ENCODE peak calls at places on chromosome 1, in four cellular contexts. F is HepG2, K is H1, E is GM12878. U is an unnamed sample.

GRCh38 chr1:189151361-189151760 is 1326.3 kb downstream of the BRINP3 start:
- DNase-seq in F (no peak), K (no peak), E (no peak), U (no peak)

GRCh38 chr1:203627819-203628184 is 1.2 kb downstream of the ATP2B4 start:
- DNase-seq in F (no peak), K (no peak), E (no peak), U (no peak)

GRCh38 chr1:150619576-150620509 is 9.6 kb downstream of the ENSA start:
- DNase-seq in F (no peak), K (no peak), E (no peak), U (no peak)

GRCh38 chr1:8875216-8875861 is 3.1 kb downstream of the ENO1 start:
- DNase-seq in F (no peak), K (no peak), E (no peak), U (no peak)

GRCh38 chr1:227315500-227316346 is 2.6 kb downstream of the CDC42BPA start:
- DNase-seq in F (peak; percentile 79), K (no peak), E (no peak), U (no peak)

GRCh38 chr1:69433073-69433472 is 134.6 kb upstream of the LRRC7 start:
- DNase-seq in F (no peak), K (no peak), E (no peak), U (no peak)

GRCh38 chr1:94322696-94323095 is 85.3 kb upstream of the ARHGAP29 start:
- DNase-seq in F (no peak), K (no peak), E (no peak), U (no peak)

GRCh38 chr1:74406780-74407179 is 105.6 kb downstream of the LRRC53 start:
- DNase-seq in F (no peak), K (no peak), E (no peak), U (no peak)

GRCh38 chr1:177432897-177433296 is 262.1 kb downstream of the BRINP2 start:
- DNase-seq in F (no peak), K (no peak), E (no peak), U (no peak)

GRCh38 chr1:241635556-241636179 is 4.5 kb downstream of the CHML start:
- DNase-seq in F (no peak), K (no peak), E (no peak), U (no peak)

GRCh38 chr1:9120312-9120958 is 8.5 kb downstream of the GPR157 start:
- DNase-seq in F (no peak), K (no peak), E (no peak), U (no peak)

GRCh38 chr1:4699724-4700301 is 45.4 kb downstream of the AJAP1 start:
- DNase-seq in F (no peak), K (no peak), E (no peak), U (no peak)

GRCh38 chr1:4696753-4697152 is 42.3 kb downstream of the AJAP1 start:
- DNase-seq in F (no peak), K (no peak), E (no peak), U (no peak)

GRCh38 chr1:4697801-4698200 is 43.4 kb downstream of the AJAP1 start:
- DNase-seq in F (no peak), K (no peak), E (no peak), U (no peak)

GRCh38 chr1:4700801-4701200 is 46.4 kb downstream of the AJAP1 start:
- DNase-seq in F (no peak), K (no peak), E (no peak), U (no peak)

GRCh38 chr1:4698911-4699310 is 44.5 kb downstream of the AJAP1 start:
- DNase-seq in F (no peak), K (no peak), E (no peak), U (no peak)
- H3K9me3 ChIP-seq in F (no peaks in the 10 kb centered on the region), K (no peaks in the 10 kb centered on the region), E (no peaks in the 10 kb centered on the region), U (no peaks in the 10 kb centered on the region)

GRCh38 chr1:10308001-10308400 is 90.9 kb upstream of the PGD start:
- DNase-seq in F (no peak), K (no peak), E (no peak), U (no peak)
- H3K4me1 ChIP-seq in F (no peaks in the 10 kb centered on the region), K (no peaks in the 10 kb centered on the region), E (no peaks in the 10 kb centered on the region), U (no peaks in the 10 kb centered on the region)

GRCh38 chr1:215502081-215502480 is 65.0 kb upstream of the KCTD3 start:
- DNase-seq in F (no peak), K (no peak), E (no peak), U (no peak)
- TF ChIP-seq SUZ12 in F (no peak), K (no peak), E (no peak), U (no peak)

GRCh38 chr1:247037483-247038320 is 29.8 kb upstream of the ZNF695 start:
- DNase-seq in F (no peak), K (no peak), E (no peak), U (no peak)
- H3K9me3 ChIP-seq in F (peaks cover 84% of the 10 kb centered on the region), K (peaks cover 74% of the 10 kb centered on the region), E (peaks cover 35% of the 10 kb centered on the region), U (peaks cover 99% of the 10 kb centered on the region)

GRCh38 chr1:156487862-156488261 is 12.7 kb downstream of the MEF2D start:
- DNase-seq in F (no peak), K (no peak), E (no peak), U (no peak)
- H3K4me1 ChIP-seq in F (no peaks in the 10 kb centered on the region), K (peaks cover 23% of the 10 kb centered on the region), E (peaks cover 78% of the 10 kb centered on the region), U (peaks cover 39% of the 10 kb centered on the region)

DNA sequence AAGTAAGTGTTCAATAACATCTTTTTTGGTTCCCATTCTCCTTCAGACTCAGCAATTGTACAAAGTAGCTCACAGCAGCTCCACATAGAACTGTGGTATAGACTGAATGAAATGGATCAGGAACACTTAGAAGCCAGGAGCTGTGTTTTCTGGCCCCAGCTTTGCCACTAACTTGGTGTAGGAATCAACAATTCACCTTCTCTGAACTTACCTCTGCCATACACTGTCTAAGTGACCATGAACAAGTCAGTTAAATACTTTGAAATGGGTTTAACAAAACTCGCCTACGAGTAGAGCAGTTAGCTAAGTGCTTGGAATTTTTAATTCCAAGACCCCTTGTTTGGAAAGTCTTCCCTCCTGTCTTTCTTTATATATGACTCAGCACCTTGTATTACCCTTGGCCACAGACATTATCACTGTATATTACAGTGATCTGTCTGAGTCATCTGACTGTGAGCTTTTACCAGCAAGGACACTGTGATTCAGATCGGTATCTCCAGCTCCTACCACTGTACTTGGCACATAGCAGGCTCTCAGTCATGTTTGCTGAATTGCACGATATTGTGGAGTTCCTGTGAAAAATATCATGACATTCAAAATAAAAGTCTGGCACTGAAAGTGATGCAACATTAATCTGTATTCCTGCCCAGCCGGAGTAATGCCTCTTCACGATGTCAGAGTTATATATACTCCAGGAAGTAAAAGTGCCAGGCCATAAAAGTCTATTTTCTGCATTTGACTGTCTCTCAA is 101.7 kb upstream of the BEND5 start:
- DNase-seq in F (no peak), K (no peak), E (no peak), U (no peak)
- TF ChIP-seq SUZ12 in F (no peak), K (no peak), E (no peak), U (no peak)

GRCh38 chr1:4298333-4298732 is 356.1 kb upstream of the AJAP1 start:
- DNase-seq in F (no peak), K (no peak), E (no peak), U (no peak)
- H3K9me3 ChIP-seq in F (peaks cover 5% of the 10 kb centered on the region), K (peaks cover 75% of the 10 kb centered on the region), E (no peaks in the 10 kb centered on the region), U (peaks cover 8% of the 10 kb centered on the region)

GRCh38 chr1:66296901-66297300 is 237.1 kb upstream of the SGIP1 start:
- DNase-seq in F (no peak), K (no peak), E (no peak), U (no peak)
- H3K4me1 ChIP-seq in F (peaks cover 7% of the 10 kb centered on the region), K (no peaks in the 10 kb centered on the region), E (peaks cover 15% of the 10 kb centered on the region), U (no peaks in the 10 kb centered on the region)

GRCh38 chr1:21575351-21575942 is 66.2 kb downstream of the ALPL start:
- DNase-seq in F (no peak), K (no peak), E (no peak), U (no peak)
- TF ChIP-seq SUZ12 in F (no peak), K (no peak), E (no peak), U (no peak)

DNA sequence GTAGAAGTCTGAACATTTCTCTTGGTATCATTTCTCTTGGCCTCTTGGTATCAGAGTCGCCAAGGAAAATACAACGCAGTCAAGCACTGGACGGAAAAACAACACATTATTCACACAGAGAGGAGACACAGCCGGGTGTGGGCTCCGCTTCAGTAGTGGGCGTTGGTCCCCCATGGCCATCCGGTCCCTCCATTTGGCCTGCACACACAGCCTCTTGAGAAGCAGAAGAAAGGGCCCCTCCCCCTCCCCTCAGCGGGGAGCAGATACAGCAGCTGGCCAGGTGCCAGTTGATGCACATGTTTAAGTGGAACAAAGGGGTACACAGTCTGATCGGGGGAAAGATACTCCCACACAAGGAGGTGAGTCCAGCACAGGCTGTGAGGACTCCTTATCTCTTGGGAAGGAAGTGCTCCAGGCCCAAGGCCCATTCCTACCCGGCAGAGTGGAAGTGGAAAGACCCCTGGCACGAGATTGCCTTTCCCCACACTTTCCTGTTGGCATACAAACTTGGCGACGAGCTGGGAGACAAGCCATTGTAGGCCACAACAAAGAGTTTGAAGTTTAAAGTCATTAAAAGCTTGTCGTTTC is 311.3 kb downstream of the FAM72C start:
- DNase-seq in F (no peak), K (no peak), E (no peak), U (no peak)
- H3K9me3 ChIP-seq in F (peaks cover 5% of the 10 kb centered on the region), K (peaks cover 43% of the 10 kb centered on the region), E (no peaks in the 10 kb centered on the region), U (no peaks in the 10 kb centered on the region)

U was measured in NT2/D1.